ENCODE peak calls at places on chromosomes 13 and 19, in ten cellular contexts. S is SK-N-SH, Z is PC-3, X is GM23338, V is OCI-LY7, W is HCT116, E is PC-9, J is GM23248, C is hepatocyte, A is MM.1S. T is an unnamed sample.

GRCh38 chr19:35106291-35106583 is 9.4 kb upstream of the FXYD3 start:
- DNase-seq in X (no peak), C (no peak), W (no peak), S (no peak), Z (no peak), J (no peak), E (no peak), A (no peak), V (no peak), T (no peak)

GRCh38 chr19:34274827-34275625 is 20.7 kb downstream of the GARRE1 start:
- DNase-seq in Z (peak; percentile 46), V (no peak), X (no peak), J (peak; percentile 90), S (no peak), W (no peak), C (no peak), A (no peak), E (no peak), T (no peak)

GRCh38 chr13:114070098-114070799 is 62.2 kb downstream of the RASA3 start:
- DNase-seq in W (no peak), E (no peak), Z (no peak), X (no peak), A (no peak), J (no peak), C (no peak), S (no peak), V (no peak), T (no peak)

GRCh38 chr13:21668665-21669599 is 1.9 kb upstream of the FGF9 start:
- DNase-seq in J (peak; percentile 47), A (peak; percentile 66), E (no peak), S (peak; percentile 27), W (no peak), C (peak; percentile 60), V (peak; percentile 69), Z (no peak), X (peak; percentile 69), T (peak; percentile 56)

GRCh38 chr13:46804391-46804815 is 7.4 kb upstream of the ESD start:
- DNase-seq in S (no peak), E (peak; percentile 31), X (no peak), C (no peak), J (peak; percentile 94), A (no peak), Z (peak; percentile 91), V (no peak), W (peak; percentile 64), T (no peak)

GRCh38 chr19:17454579-17454978 is 6.1 kb upstream of the TMEM221 start:
- DNase-seq in J (no peak), W (no peak), X (peak; percentile 76), E (no peak), V (no peak), Z (no peak), S (peak; percentile 52), A (no peak), C (no peak), T (no peak)

GRCh38 chr13:72852207-72852606 is 70.3 kb downstream of the PIBF1 start:
- DNase-seq in S (no peak), A (no peak), E (no peak), V (no peak), C (no peak), Z (no peak), J (no peak), X (no peak), W (no peak), T (no peak)

GRCh38 chr13:100361504-100361903 is 227.1 kb downstream of the GGACT start:
- DNase-seq in E (no peak), A (no peak), V (no peak), Z (peak; percentile 24), W (no peak), C (no peak), S (no peak), X (no peak), J (peak; percentile 78), T (no peak)

GRCh38 chr13:25489238-25489637 is 117.5 kb downstream of the ATP8A2 start:
- DNase-seq in E (no peak), S (no peak), V (no peak), Z (no peak), X (peak; percentile 28), W (no peak), J (peak; percentile 4), A (no peak), C (no peak), T (no peak)

GRCh38 chr19:49593233-49594113 is 2.5 kb downstream of the PRR12 start:
- DNase-seq in J (peak; percentile 96), W (peak; percentile 89), X (peak; percentile 99), V (peak; percentile 96), E (peak; percentile 94), A (peak; percentile 94), C (peak; percentile 95), Z (peak; percentile 95), S (peak; percentile 99), T (peak; percentile 99)

GRCh38 chr13:38535271-38535670 is 151.6 kb upstream of the FREM2 start:
- DNase-seq in J (no peak), Z (no peak), A (no peak), X (no peak), W (no peak), S (no peak), V (no peak), C (no peak), E (no peak), T (no peak)

GRCh38 chr19:9674669-9675357 is at the start of gene ZNF562:
- DNase-seq in S (peak; percentile 93), J (peak; percentile 93), C (no peak), Z (peak; percentile 83), V (peak; percentile 89), W (peak; percentile 90), E (peak; percentile 88), X (peak; percentile 97), A (peak; percentile 84), T (peak; percentile 94)

GRCh38 chr13:74136089-74136658 is 2.0 kb upstream of the KLF12 start:
- DNase-seq in C (peak; percentile 58), A (no peak), Z (peak; percentile 18), X (peak; percentile 43), E (no peak), J (peak; percentile 75), V (peak; percentile 36), S (peak; percentile 58), W (no peak), T (peak; percentile 62)

GRCh38 chr13:104389722-104390121 is 1323.5 kb upstream of the SLC10A2 start:
- DNase-seq in E (no peak), C (peak; percentile 19), V (no peak), S (no peak), J (no peak), A (no peak), Z (peak; percentile 2), X (no peak), W (no peak), T (no peak)
- H3K9me2 ChIP-seq in E (no peaks in the 10 kb centered on the region), C (no peaks in the 10 kb centered on the region), V (no peaks in the 10 kb centered on the region), S (no peaks in the 10 kb centered on the region), J (no peaks in the 10 kb centered on the region), A (no peaks in the 10 kb centered on the region), Z (no peaks in the 10 kb centered on the region), X (peaks cover 2% of the 10 kb centered on the region), W (no peaks in the 10 kb centered on the region), T (no peaks in the 10 kb centered on the region)

GRCh38 chr13:48131481-48131992 is 36.6 kb upstream of the MED4 start:
- DNase-seq in V (no peak), E (no peak), X (no peak), S (no peak), Z (no peak), W (no peak), J (no peak), C (no peak), A (no peak), T (no peak)
- H3K9me2 ChIP-seq in V (no peaks in the 10 kb centered on the region), E (no peaks in the 10 kb centered on the region), X (no peaks in the 10 kb centered on the region), S (no peaks in the 10 kb centered on the region), Z (no peaks in the 10 kb centered on the region), W (no peaks in the 10 kb centered on the region), J (no peaks in the 10 kb centered on the region), C (no peaks in the 10 kb centered on the region), A (no peaks in the 10 kb centered on the region), T (no peaks in the 10 kb centered on the region)

GRCh38 chr19:51418707-51419106 is 1.3 kb upstream of the SIGLEC10 start:
- DNase-seq in Z (no peak), X (no peak), V (no peak), J (no peak), S (no peak), W (no peak), E (no peak), C (no peak), A (no peak), T (no peak)
- H3K9me2 ChIP-seq in Z (no peaks in the 10 kb centered on the region), X (no peaks in the 10 kb centered on the region), V (no peaks in the 10 kb centered on the region), J (no peaks in the 10 kb centered on the region), S (no peaks in the 10 kb centered on the region), W (no peaks in the 10 kb centered on the region), E (no peaks in the 10 kb centered on the region), C (no peaks in the 10 kb centered on the region), A (no peaks in the 10 kb centered on the region), T (no peaks in the 10 kb centered on the region)

DNA sequence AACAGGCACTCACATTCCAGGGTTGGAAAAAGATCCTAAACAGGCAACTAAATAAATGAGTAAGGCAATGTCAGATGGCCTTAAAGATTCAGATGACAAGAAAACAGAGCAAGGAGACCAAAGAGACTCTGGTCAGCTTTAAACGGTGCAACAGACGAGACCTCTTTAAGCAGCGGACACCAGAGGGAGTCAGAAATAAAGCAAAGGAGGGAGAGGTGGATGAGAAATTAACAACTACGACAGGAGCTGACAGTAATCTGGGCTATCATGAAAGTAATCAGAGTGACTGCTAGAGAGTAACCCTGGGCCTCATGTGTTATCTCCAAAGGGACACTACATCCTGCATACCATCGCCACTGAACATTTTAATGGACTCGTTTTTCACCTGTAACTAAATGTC is 1.1 kb downstream of the ZNF550 start:
- DNase-seq in S (peak; percentile 29), A (no peak), V (no peak), W (no peak), Z (peak; percentile 8), E (no peak), X (peak; percentile 15), J (peak; percentile 53), C (peak; percentile 16), T (no peak)
- H3K9me2 ChIP-seq in S (no peaks in the 10 kb centered on the region), A (no peaks in the 10 kb centered on the region), V (no peaks in the 10 kb centered on the region), W (no peaks in the 10 kb centered on the region), Z (no peaks in the 10 kb centered on the region), E (no peaks in the 10 kb centered on the region), X (peaks cover 8% of the 10 kb centered on the region), J (no peaks in the 10 kb centered on the region), C (no peaks in the 10 kb centered on the region), T (no peaks in the 10 kb centered on the region)

GRCh38 chr19:54262066-54262465 is 5.0 kb upstream of the LILRB5 start:
- DNase-seq in C (no peak), A (no peak), V (no peak), Z (no peak), S (no peak), W (no peak), E (no peak), J (no peak), X (no peak), T (no peak)
- H3K9me2 ChIP-seq in C (no peaks in the 10 kb centered on the region), A (no peaks in the 10 kb centered on the region), V (no peaks in the 10 kb centered on the region), Z (no peaks in the 10 kb centered on the region), S (no peaks in the 10 kb centered on the region), W (no peaks in the 10 kb centered on the region), E (no peaks in the 10 kb centered on the region), J (no peaks in the 10 kb centered on the region), X (no peaks in the 10 kb centered on the region), T (no peaks in the 10 kb centered on the region)

DNA sequence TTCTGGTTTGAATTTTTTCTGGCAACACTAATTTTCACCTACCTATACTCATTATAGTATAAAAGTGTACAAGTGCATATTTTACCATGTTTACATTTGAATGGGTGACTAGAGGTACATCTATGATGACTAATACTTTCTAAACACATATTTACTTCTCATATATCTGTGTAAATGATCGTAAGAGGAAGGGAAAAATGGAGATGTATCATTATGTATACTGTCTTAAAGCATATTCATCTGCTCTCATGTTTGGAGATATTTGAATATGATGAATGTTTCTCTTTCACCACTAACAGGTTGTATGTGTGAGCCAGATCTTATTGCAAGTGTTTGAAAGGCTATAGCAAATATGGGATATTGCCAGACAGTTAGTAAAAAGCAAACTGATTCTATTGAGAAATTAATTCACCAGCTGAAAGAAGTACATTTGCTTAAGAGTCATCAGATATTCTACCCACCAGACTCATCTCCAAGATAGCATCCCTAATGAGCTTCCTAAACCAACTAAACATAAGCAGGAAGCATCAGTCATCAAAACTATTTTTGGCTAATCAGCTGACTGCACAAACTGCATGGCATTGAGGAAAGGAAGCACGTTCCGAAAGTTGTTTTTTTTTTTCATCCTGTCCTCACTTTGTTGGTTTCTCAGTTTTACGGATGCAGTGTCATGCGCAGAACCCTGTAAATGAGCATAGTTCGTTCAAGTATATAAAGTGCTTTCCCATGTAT is 738.2 kb downstream of the GPC5 start:
- DNase-seq in C (no peak), A (no peak), V (no peak), S (no peak), W (no peak), Z (peak; percentile 38), J (no peak), X (no peak), E (no peak), T (no peak)
- H3K9me2 ChIP-seq in C (no peaks in the 10 kb centered on the region), A (no peaks in the 10 kb centered on the region), V (no peaks in the 10 kb centered on the region), S (no peaks in the 10 kb centered on the region), W (no peaks in the 10 kb centered on the region), Z (no peaks in the 10 kb centered on the region), J (no peaks in the 10 kb centered on the region), X (no peaks in the 10 kb centered on the region), E (no peaks in the 10 kb centered on the region), T (no peaks in the 10 kb centered on the region)

T was measured in Karpas-422.